ENCODE peak calls at places on chromosomes 4 and X, in four cellular contexts. One of them, this sample, is unnamed.

GRCh38 chr4:188975271-188975670 is 836.0 kb downstream of the TRIML1 start:
- DNase-seq in T-helper 17 cell: no peak
- DNase-seq in T-helper 1 cell: no peak
- DNase-seq in cerebellar cortex: no peak
- DNase-seq in this sample: no peak

GRCh38 chrX:66004928-66005831 is 34.7 kb downstream of the VSIG4 start:
- DNase-seq in T-helper 17 cell: no peak
- DNase-seq in T-helper 1 cell: no peak
- DNase-seq in cerebellar cortex: no peak
- DNase-seq in this sample: no peak

GRCh38 chr4:152243890-152244595 is 291.8 kb downstream of the FBXW7 start:
- DNase-seq in T-helper 17 cell: no peak
- DNase-seq in T-helper 1 cell: no peak
- DNase-seq in cerebellar cortex: no peak
- DNase-seq in this sample: no peak

GRCh38 chr4:22500831-22501714 is 14.8 kb downstream of the ADGRA3 start:
- DNase-seq in T-helper 17 cell: no peak
- DNase-seq in T-helper 1 cell: no peak
- DNase-seq in cerebellar cortex: no peak
- DNase-seq in this sample: no peak

GRCh38 chrX:136193771-136194170 is 46.4 kb downstream of the FHL1 start:
- DNase-seq in T-helper 17 cell: no peak
- DNase-seq in T-helper 1 cell: no peak
- DNase-seq in cerebellar cortex: no peak
- DNase-seq in this sample: no peak

GRCh38 chrX:150051096-150051495 is 112.8 kb upstream of the EOLA2 start:
- DNase-seq in T-helper 17 cell: no peak
- DNase-seq in T-helper 1 cell: no peak
- DNase-seq in cerebellar cortex: no peak
- DNase-seq in this sample: no peak

GRCh38 chrX:123083924-123084323 is 100.2 kb upstream of the GRIA3 start:
- DNase-seq in T-helper 17 cell: no peak
- DNase-seq in T-helper 1 cell: no peak
- DNase-seq in cerebellar cortex: no peak
- DNase-seq in this sample: no peak

GRCh38 chr4:123819362-123820035 is 422.9 kb downstream of the SPRY1 start:
- DNase-seq in T-helper 17 cell: no peak
- DNase-seq in T-helper 1 cell: no peak
- DNase-seq in cerebellar cortex: no peak
- DNase-seq in this sample: no peak

GRCh38 chrX:12974797-12975669 is at the start of gene TMSB4X:
- DNase-seq in T-helper 17 cell: peak; percentile 67
- DNase-seq in T-helper 1 cell: peak; percentile 79
- DNase-seq in cerebellar cortex: peak; percentile 83
- DNase-seq in this sample: peak; percentile 78

GRCh38 chr4:164531336-164531735 is 222.6 kb upstream of the SMIM31 start:
- DNase-seq in T-helper 17 cell: no peak
- DNase-seq in T-helper 1 cell: no peak
- DNase-seq in cerebellar cortex: no peak
- DNase-seq in this sample: no peak

GRCh38 chr4:184275766-184276165 is 58.1 kb upstream of the ENPP6 start:
- DNase-seq in T-helper 17 cell: no peak
- DNase-seq in T-helper 1 cell: no peak
- DNase-seq in cerebellar cortex: no peak
- DNase-seq in this sample: no peak

GRCh38 chr4:163871078-163871477 is 376.6 kb downstream of the TMA16 start:
- DNase-seq in T-helper 17 cell: no peak
- DNase-seq in T-helper 1 cell: no peak
- DNase-seq in cerebellar cortex: no peak
- DNase-seq in this sample: no peak

GRCh38 chrX:96407043-96407442 is 277.6 kb upstream of the DIAPH2 start:
- DNase-seq in T-helper 17 cell: no peak
- DNase-seq in T-helper 1 cell: no peak
- DNase-seq in cerebellar cortex: no peak
- DNase-seq in this sample: no peak

GRCh38 chr4:118265312-118266144 is 87.3 kb downstream of the PRSS12 start:
- DNase-seq in T-helper 17 cell: peak; percentile 16
- DNase-seq in T-helper 1 cell: no peak
- DNase-seq in cerebellar cortex: no peak
- DNase-seq in this sample: no peak

This sample was measured in cerebellum.